ENCODE peak calls at places on chromosomes 12 and 14, in four cellular contexts. U is kidney; S is stimulated activated naive B cell treated with anti-CD40 and anti-IgM and Interleukin-4, amounts not matched to agents 10 μg/mL and 1 μg/mL and 100 μg/mL, for 72 hours; W is non-pigmented ciliary epithelial cell. A is an unnamed sample.

GRCh38 chr12:31849090-31849687 is 110.0 kb upstream of the RESF1 start:
- DNase-seq in U (no peak), S (no peak), W (no peak), A (no peak)

GRCh38 chr12:88310069-88310468 is 168.0 kb downstream of the TMTC3 start:
- DNase-seq in U (no peak), S (no peak), W (peak; percentile 67), A (no peak)

GRCh38 chr12:122117979-122118378 is 39.4 kb downstream of the MLXIP start:
- DNase-seq in U (no peak), S (no peak), W (no peak), A (no peak)

GRCh38 chr12:113208041-113208934 is 13.0 kb upstream of the TPCN1 start:
- DNase-seq in U (peak; percentile 81), S (peak; percentile 92), W (no peak), A (peak; percentile 84)

GRCh38 chr12:27382126-27382795 is 49.6 kb downstream of the BMAL2 start:
- DNase-seq in U (no peak), S (no peak), W (no peak), A (no peak)

GRCh38 chr14:61570188-61570960 is 124.9 kb upstream of the HIF1A start:
- DNase-seq in U (no peak), S (no peak), W (no peak), A (no peak)

GRCh38 chr14:44712095-44712822 is 205.2 kb upstream of the FSCB start:
- DNase-seq in U (no peak), S (no peak), W (no peak), A (no peak)

GRCh38 chr12:106133136-106134087 is 5.3 kb downstream of the NUAK1 start:
- DNase-seq in U (no peak), S (no peak), W (no peak), A (no peak)

GRCh38 chr12:30945443-30946164 is 19.1 kb downstream of the TSPAN11 start:
- DNase-seq in U (peak; percentile 46), S (no peak), W (no peak), A (no peak)

GRCh38 chr14:64715628-64716412 is 11.6 kb downstream of the PLEKHG3 start:
- DNase-seq in U (peak; percentile 86), S (no peak), W (no peak), A (no peak)

GRCh38 chr14:91805659-91806058 is 61.7 kb downstream of the TC2N start:
- DNase-seq in U (no peak), S (no peak), W (no peak), A (no peak)

GRCh38 chr12:131511391-131511802 is 199.5 kb upstream of the SFSWAP start:
- DNase-seq in U (no peak), S (peak; percentile 56), W (peak; percentile 5), A (peak; percentile 88)

GRCh38 chr12:12714276-12715001 is 2.7 kb upstream of the CDKN1B start:
- DNase-seq in U (peak; percentile 84), S (peak; percentile 34), W (no peak), A (peak; percentile 54)

GRCh38 chr14:54567634-54568561 is 970 bp downstream of the SAMD4A start:
- DNase-seq in U (peak; percentile 90), S (peak; percentile 61), W (no peak), A (peak; percentile 63)

GRCh38 chr12:94663077-94663476 is 12.7 kb upstream of the TMCC3 start:
- DNase-seq in U (no peak), S (no peak), W (no peak), A (no peak)

GRCh38 chr12:10213168-10214130 is 772 bp downstream of the GABARAPL1 start:
- DNase-seq in U (peak; percentile 90), S (peak; percentile 46), W (peak; percentile 82), A (peak; percentile 66)

GRCh38 chr12:54993181-54993835 is 8.7 kb upstream of the TESPA1 start:
- DNase-seq in U (no peak), S (peak; percentile 45), W (peak; percentile 24), A (peak; percentile 64)

GRCh38 chr12:26198742-26199141 is 3.4 kb downstream of the SSPN start:
- DNase-seq in U (no peak), S (no peak), W (no peak), A (no peak)

GRCh38 chr14:25431211-25432076 is 381.5 kb upstream of the STXBP6 start:
- DNase-seq in U (no peak), S (no peak), W (no peak), A (no peak)

GRCh38 chr14:42930058-42930457 is 1323.4 kb downstream of the LRFN5 start:
- DNase-seq in U (no peak), S (no peak), W (no peak), A (no peak)

GRCh38 chr12:95742586-95742985 is 48.0 kb downstream of the NTN4 start:
- DNase-seq in U (no peak), S (no peak), W (no peak), A (no peak)

GRCh38 chr14:89851031-89851430 is 103.5 kb downstream of the EFCAB11 start:
- DNase-seq in U (no peak), S (no peak), W (no peak), A (no peak)

GRCh38 chr12:112183141-112183581 is 57.8 kb downstream of the TRAFD1 start:
- DNase-seq in U (no peak), S (no peak), W (peak; percentile 10), A (peak; percentile 75)

GRCh38 chr14:93629636-93630035 is 158.6 kb downstream of the PRIMA1 start:
- DNase-seq in U (no peak), S (no peak), W (no peak), A (no peak)

GRCh38 chr14:100620437-100621100 is 33.4 kb upstream of the BEGAIN start:
- DNase-seq in U (peak; percentile 35), S (no peak), W (no peak), A (no peak)

GRCh38 chr12:83559650-83560049 is 872.9 kb downstream of the TMTC2 start:
- DNase-seq in U (no peak), S (no peak), W (no peak), A (no peak)

GRCh38 chr14:55297611-55298323 is 26.5 kb downstream of the FBXO34 start:
- DNase-seq in U (no peak), S (no peak), W (no peak), A (peak; percentile 44)

GRCh38 chr12:76586764-76587395 is 27.3 kb upstream of the OSBPL8 start:
- DNase-seq in U (no peak), S (no peak), W (peak; percentile 40), A (peak; percentile 20)

GRCh38 chr12:131852551-131853299 is 24.5 kb downstream of the MMP17 start:
- DNase-seq in U (peak; percentile 51), S (peak; percentile 26), W (no peak), A (no peak)

GRCh38 chr14:106802413-106803364 is 1276.3 kb downstream of the TMEM121 start:
- DNase-seq in U (no peak), S (no peak), W (no peak), A (peak; percentile 26)

GRCh38 chr14:74462993-74463392 is 30.1 kb downstream of the NPC2 start:
- DNase-seq in U (no peak), S (no peak), W (no peak), A (no peak)

GRCh38 chr12:105107176-105107496 is 395 bp upstream of the WASHC4 start:
- DNase-seq in U (no peak), S (no peak), W (no peak), A (no peak)

GRCh38 chr12:98253641-98254040 is 261.7 kb upstream of the TMPO start:
- DNase-seq in U (no peak), S (no peak), W (no peak), A (no peak)

GRCh38 chr12:102376251-102376747 is 104.1 kb downstream of the IGF1 start:
- DNase-seq in U (no peak), S (no peak), W (no peak), A (no peak)

GRCh38 chr12:6638305-6638704 is 2.5 kb upstream of the LPAR5 start:
- DNase-seq in U (no peak), S (peak; percentile 47), W (no peak), A (no peak)

GRCh38 chr14:102097441-102098135 is 10.7 kb upstream of the HSP90AA1 start:
- DNase-seq in U (no peak), S (no peak), W (no peak), A (no peak)

GRCh38 chr12:106345739-106346138 is 11.8 kb upstream of the POLR3B start:
- DNase-seq in U (no peak), S (no peak), W (no peak), A (no peak)

GRCh38 chr14:103207038-103207403 is 83.8 kb downstream of the TNFAIP2 start:
- DNase-seq in U (peak; percentile 98), S (no peak), W (no peak), A (no peak)

GRCh38 chr12:3160081-3160480 is 82.9 kb downstream of the TSPAN9 start:
- DNase-seq in U (no peak), S (no peak), W (no peak), A (no peak)

GRCh38 chr14:36390718-36391117 is 70.3 kb upstream of the MBIP start:
- DNase-seq in U (no peak), S (no peak), W (no peak), A (no peak)

A was measured in GM10248.